ENCODE peak calls at places on chromosomes 16 and 17, in six cellular contexts. T is kidney, D is PC-3, S is mucosa of descending colon, I is SJSA1, K is heart right ventricle. H is an unnamed sample. For H3K4me1, the result is how much of the 10 kb centered on the place peaks cover.

GRCh38 chr17:61002316-61002736 is 324.7 kb downstream of the BCAS3 start:
- DNase-seq in T (no peak), D (peak), S (no peak), I (peak), K (no peak), H (no peak)

GRCh38 chr17:3030096-3030495 is 33.3 kb downstream of the OR1D5 start:
- DNase-seq in T (no peak), D (peak), S (no peak), I (peak), K (no peak), H (no peak)

GRCh38 chr17:31695456-31696090 is 163.5 kb downstream of the COPRS start:
- DNase-seq in T (no peak), D (no peak), S (no peak), I (no peak), K (no peak), H (no peak)

GRCh38 chr16:22659933-22660332 is 149.2 kb downstream of the NPIPB5 start:
- DNase-seq in T (no peak), D (peak), S (peak), I (no peak), K (no peak), H (no peak)

GRCh38 chr16:62664566-62664965 is 628.3 kb upstream of the CDH8 start:
- DNase-seq in T (no peak), D (no peak), S (no peak), I (no peak), K (no peak), H (no peak)

GRCh38 chr16:48491517-48491916 is 106.3 kb upstream of the SIAH1 start:
- DNase-seq in T (no peak), D (no peak), S (no peak), I (peak), K (no peak), H (no peak)

GRCh38 chr16:78684040-78684611 is 584.7 kb downstream of the WWOX start:
- DNase-seq in T (no peak), D (peak), S (no peak), I (no peak), K (peak), H (no peak)

GRCh38 chr16:47477680-47478079 is 16.5 kb downstream of the PHKB start:
- DNase-seq in T (no peak), D (peak), S (no peak), I (no peak), K (no peak), H (no peak)

GRCh38 chr16:4217246-4218131 is 24.4 kb downstream of the SRL start:
- DNase-seq in T (no peak), D (no peak), S (peak), I (no peak), K (peak), H (no peak)

GRCh38 chr16:12535535-12536411 is 267.9 kb downstream of the CPPED1 start:
- DNase-seq in T (no peak), D (no peak), S (no peak), I (no peak), K (no peak), H (no peak)

GRCh38 chr16:51159864-51160263 is 8.8 kb upstream of the SALL1 start:
- DNase-seq in T (no peak), D (no peak), S (no peak), I (peak), K (no peak), H (no peak)

GRCh38 chr17:74712756-74713155 is at the start of gene CD300LF:
- DNase-seq in T (peak), D (no peak), S (peak), I (no peak), K (no peak), H (no peak)

GRCh38 chr17:65191805-65192740 is 54.9 kb downstream of the RGS9 start:
- DNase-seq in T (no peak), D (peak), S (no peak), I (peak), K (no peak), H (no peak)

GRCh38 chr16:21593530-21594289 is 5.7 kb upstream of the METTL9 start:
- DNase-seq in T (no peak), D (no peak), S (no peak), I (no peak), K (no peak), H (no peak)

GRCh38 chr17:49459401-49459984 is 35.6 kb upstream of the NGFR start:
- DNase-seq in T (no peak), D (no peak), S (no peak), I (no peak), K (no peak), H (no peak)

GRCh38 chr16:72921106-72921505 is 126.8 kb downstream of the ZFHX3 start:
- DNase-seq in T (no peak), D (no peak), S (no peak), I (no peak), K (no peak), H (no peak)

GRCh38 chr16:58464916-58465731 is 34.8 kb upstream of the NDRG4 start:
- DNase-seq in T (no peak), D (no peak), S (no peak), I (no peak), K (no peak), H (no peak)

GRCh38 chr17:55825213-55825612 is 74.4 kb downstream of the PCTP start:
- DNase-seq in T (no peak), D (peak), S (no peak), I (no peak), K (no peak), H (no peak)

GRCh38 chr16:81758376-81758775 is 20.7 kb upstream of the PLCG2 start:
- DNase-seq in T (no peak), D (peak), S (no peak), I (no peak), K (no peak), H (no peak)

GRCh38 chr16:4314532-4315184 is 1.2 kb upstream of the GLIS2 start:
- DNase-seq in T (peak), D (peak), S (no peak), I (no peak), K (no peak), H (peak)

GRCh38 chr16:27286446-27286845 is 17.9 kb upstream of the NSMCE1 start:
- DNase-seq in T (no peak), D (peak), S (no peak), I (peak), K (no peak), H (no peak)

GRCh38 chr17:40850287-40850972 is 16.6 kb downstream of the KRT12 start:
- DNase-seq in T (no peak), D (peak), S (no peak), I (no peak), K (no peak), H (no peak)

GRCh38 chr16:57999971-58000705 is at the start of gene ZNF319:
- DNase-seq in T (peak), D (no peak), S (peak), I (peak), K (peak), H (no peak)

GRCh38 chr17:29143894-29144293 is 36.3 kb downstream of the MYO18A start:
- DNase-seq in T (no peak), D (peak), S (no peak), I (no peak), K (no peak), H (no peak)

GRCh38 chr17:10729334-10730193 is at the start of gene TMEM220:
- DNase-seq in T (peak), D (peak), S (peak), I (peak), K (peak), H (peak)

GRCh38 chr17:81551458-81552243 is 502 bp downstream of the FAAP100 start:
- DNase-seq in T (peak), D (peak), S (peak), I (no peak), K (peak), H (peak)

GRCh38 chr17:68566145-68566738 is 34.9 kb downstream of the FAM20A start:
- DNase-seq in T (no peak), D (no peak), S (no peak), I (no peak), K (no peak), H (no peak)

GRCh38 chr17:2718150-2718938 is 6.8 kb upstream of the CLUH start:
- DNase-seq in T (no peak), D (no peak), S (no peak), I (no peak), K (no peak), H (no peak)

GRCh38 chr17:82348866-82349265 is 10.2 kb upstream of the TEX19 start:
- DNase-seq in T (no peak), D (no peak), S (no peak), I (no peak), K (no peak), H (no peak)

GRCh38 chr17:28247671-28248556 is 71.1 kb upstream of the TMEM97 start:
- DNase-seq in T (no peak), D (no peak), S (no peak), I (no peak), K (no peak), H (no peak)

GRCh38 chr17:76737082-76737675 is at the start of gene SRSF2:
- DNase-seq in T (peak), D (peak), S (peak), I (peak), K (peak), H (peak)

GRCh38 chr17:80862341-80862969 is 129.2 kb upstream of the CHMP6 start:
- DNase-seq in T (peak), D (no peak), S (no peak), I (no peak), K (no peak), H (no peak)

DNA sequence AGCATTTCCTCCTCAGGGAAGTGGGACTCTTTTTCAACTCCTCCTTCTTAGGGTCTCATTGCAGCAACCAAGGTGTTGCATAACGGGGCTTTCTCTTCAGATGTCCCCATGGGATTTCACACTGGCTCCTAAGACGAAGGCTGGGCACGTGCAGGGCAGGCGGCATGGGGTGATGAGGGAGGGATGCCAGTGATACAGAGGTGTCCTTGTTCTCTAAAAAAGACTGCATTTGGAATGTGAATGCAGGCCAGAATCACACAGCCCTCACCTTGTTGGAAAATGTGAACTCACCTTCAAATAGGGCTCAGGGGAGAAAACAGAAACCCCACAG is 105.6 kb downstream of the XYLT1 start:
- DNase-seq in T (no peak), D (no peak), S (no peak), I (no peak), K (no peak), H (no peak)
- H3K4me1 ChIP-seq in T (under half), D (under half), S (under half), I (half or more), K (under half), H (under half)

GRCh38 chr17:57923182-57923872 is 31.9 kb downstream of the CUEDC1 start:
- DNase-seq in T (no peak), D (no peak), S (no peak), I (no peak), K (no peak), H (no peak)

GRCh38 chr17:57926723-57927047 is 28.5 kb downstream of the CUEDC1 start:
- DNase-seq in T (no peak), D (no peak), S (no peak), I (no peak), K (no peak), H (no peak)

GRCh38 chr17:57924677-57925076 is 30.5 kb downstream of the CUEDC1 start:
- DNase-seq in T (peak), D (no peak), S (no peak), I (no peak), K (no peak), H (no peak)

GRCh38 chr17:57927048-57927723 is 28.0 kb downstream of the CUEDC1 start:
- DNase-seq in T (peak), D (peak), S (peak), I (no peak), K (no peak), H (no peak)

GRCh38 chr17:57925361-57925990 is 29.7 kb downstream of the CUEDC1 start:
- DNase-seq in T (no peak), D (no peak), S (no peak), I (no peak), K (no peak), H (no peak)
- H3K4me1 ChIP-seq in T (half or more), D (under half), S (under half), I (under half), K (half or more), H (under half)

DNA sequence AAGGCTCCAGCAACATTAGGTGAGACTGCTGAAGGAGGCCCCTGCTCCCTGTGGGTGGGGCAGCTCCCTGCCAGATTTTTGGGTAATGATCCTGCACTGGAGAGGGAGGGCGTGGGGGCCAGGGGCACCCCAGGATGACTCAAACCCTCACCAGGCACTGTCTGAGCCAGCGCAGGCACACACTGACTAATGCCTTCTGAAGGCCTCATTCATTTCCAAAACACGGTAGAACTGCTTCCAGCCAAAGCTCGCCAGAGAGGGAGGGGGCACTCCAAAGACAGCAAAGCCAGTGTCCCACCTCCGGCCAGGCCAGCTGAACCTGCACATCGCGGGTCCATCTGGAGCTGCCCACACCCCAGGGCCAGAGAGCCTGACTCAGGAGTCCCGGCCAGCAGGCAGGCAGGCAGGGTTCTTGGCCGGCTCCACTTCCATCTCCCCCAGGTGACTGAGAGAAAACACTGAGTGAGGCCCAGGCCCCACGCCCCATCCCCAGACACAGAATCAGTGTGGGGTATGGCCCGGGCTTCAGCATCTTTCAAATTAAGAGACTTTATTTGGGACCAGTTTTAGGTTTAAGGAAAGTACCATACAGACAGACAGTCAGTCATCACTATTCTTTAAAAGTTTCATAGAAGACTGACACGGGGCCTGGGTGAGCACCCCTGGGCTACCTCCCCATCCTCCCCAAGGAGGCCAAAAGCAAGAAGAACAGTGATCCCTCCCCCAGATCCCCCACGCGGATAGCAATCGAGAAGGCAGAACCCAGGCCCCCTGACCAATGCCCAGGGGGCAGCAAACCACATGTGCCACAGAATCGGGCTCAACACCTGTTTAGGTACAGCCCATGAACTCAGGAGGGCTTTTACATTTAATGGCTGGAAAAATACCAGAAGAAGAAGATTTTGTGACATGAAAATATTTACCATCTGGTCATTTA is 2.3 kb downstream of the PIEZO1 start:
- DNase-seq in T (no peak), D (peak), S (no peak), I (peak), K (peak), H (no peak)
- H3K4me1 ChIP-seq in T (under half), D (under half), S (half or more), I (half or more), K (half or more), H (under half)

GRCh38 chr17:57337390-57337789 is 81.1 kb downstream of the MSI2 start:
- DNase-seq in T (no peak), D (no peak), S (no peak), I (no peak), K (peak), H (no peak)
- H3K4me1 ChIP-seq in T (under half), D (under half), S (under half), I (under half), K (under half), H (under half)

GRCh38 chr16:85197611-85198566 is 85.6 kb upstream of the CIBAR2 start:
- DNase-seq in T (no peak), D (no peak), S (no peak), I (no peak), K (no peak), H (peak)
- H3K4me1 ChIP-seq in T (under half), D (under half), S (under half), I (under half), K (half or more), H (under half)

GRCh38 chr16:74601131-74601871 is 5.6 kb downstream of the GLG1 start:
- DNase-seq in T (no peak), D (peak), S (peak), I (no peak), K (no peak), H (no peak)
- H3K4me1 ChIP-seq in T (under half), D (under half), S (under half), I (under half), K (under half), H (under half)

DNA sequence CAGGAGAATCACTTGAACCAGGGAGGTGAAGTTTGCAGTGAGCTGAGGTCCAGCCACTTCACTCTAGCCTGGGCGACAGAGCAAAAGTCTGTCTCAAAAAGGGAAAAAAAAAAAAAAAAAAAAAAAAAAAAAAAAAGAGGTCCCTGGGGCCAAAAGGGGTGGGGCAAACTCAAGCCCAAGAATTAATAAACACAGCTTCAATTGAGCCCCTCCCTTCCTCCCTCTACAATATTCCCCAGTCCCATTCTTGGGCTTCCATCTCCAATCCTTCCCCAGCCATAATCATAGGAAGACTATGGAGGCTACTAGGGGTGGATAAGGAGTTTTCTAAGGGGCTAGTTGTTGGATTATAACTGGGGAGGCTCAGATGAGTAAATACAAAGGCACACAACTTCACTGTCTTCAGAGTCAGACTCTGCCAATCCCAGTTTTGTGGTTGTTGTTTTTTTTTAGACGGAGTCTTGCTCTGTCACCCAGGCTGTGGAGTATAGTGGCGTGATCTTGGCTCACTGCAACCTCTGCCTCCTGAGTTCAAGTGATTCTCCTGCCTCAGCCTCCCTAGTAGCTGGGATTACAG is 9.5 kb downstream of the CAVIN1 start:
- DNase-seq in T (no peak), D (no peak), S (no peak), I (no peak), K (no peak), H (no peak)
- H3K4me1 ChIP-seq in T (under half), D (under half), S (under half), I (under half), K (half or more), H (under half)

H was measured in pancreas.